ENCODE peak calls at places on chromosomes 2 and 18, in eight cellular contexts. G is PC-3, R is HepG2, Y is fibroblast of lung, A is hepatocyte, Q is A673, O is PC-9, P is mammary epithelial cell. C is an unnamed sample.

GRCh38 chr2:30932850-30933249 is 125.6 kb upstream of the CAPN13 start:
- DNase-seq in G (no peak), R (no peak), Y (no peak), A (no peak), Q (no peak), O (no peak), P (no peak), C (no peak)

GRCh38 chr2:46767706-46768105 is 147.9 kb downstream of the MCFD2 start:
- DNase-seq in G (no peak), R (no peak), Y (no peak), A (no peak), Q (no peak), O (no peak), P (no peak), C (no peak)

GRCh38 chr2:102266204-102266603 is 45.2 kb upstream of the IL1RL1 start:
- DNase-seq in G (no peak), R (no peak), Y (no peak), A (no peak), Q (no peak), O (no peak), P (no peak), C (no peak)

GRCh38 chr18:11154369-11154982 is 5.1 kb upstream of the PIEZO2 start:
- DNase-seq in G (peak), R (peak), Y (peak), A (peak), Q (peak), O (peak), P (peak), C (peak)

GRCh38 chr2:241298554-241299165 is 16.8 kb downstream of the HDLBP start:
- DNase-seq in G (no peak), R (no peak), Y (no peak), A (no peak), Q (no peak), O (no peak), P (no peak), C (no peak)

GRCh38 chr2:55141572-55142413 is 90.3 kb downstream of the CLHC1 start:
- DNase-seq in G (peak), R (no peak), Y (no peak), A (no peak), Q (no peak), O (no peak), P (no peak), C (no peak)

GRCh38 chr2:238244151-238244550 is 4.3 kb upstream of the HES6 start:
- DNase-seq in G (no peak), R (no peak), Y (no peak), A (no peak), Q (no peak), O (no peak), P (no peak), C (no peak)

GRCh38 chr2:290090-290722 is 2.3 kb upstream of the ALKAL2 start:
- DNase-seq in G (peak), R (peak), Y (peak), A (peak), Q (peak), O (no peak), P (peak), C (peak)

GRCh38 chr2:109683452-109683851 is 69.3 kb downstream of the SOWAHC start:
- DNase-seq in G (no peak), R (no peak), Y (no peak), A (no peak), Q (no peak), O (no peak), P (no peak), C (no peak)

GRCh38 chr2:109677815-109678580 is 63.8 kb downstream of the SOWAHC start:
- DNase-seq in G (no peak), R (no peak), Y (no peak), A (no peak), Q (no peak), O (no peak), P (no peak), C (no peak)

GRCh38 chr2:109679627-109680026 is 65.5 kb downstream of the SOWAHC start:
- DNase-seq in G (no peak), R (no peak), Y (no peak), A (no peak), Q (no peak), O (no peak), P (no peak), C (no peak)

GRCh38 chr2:109680523-109681297 is 66.5 kb downstream of the SOWAHC start:
- DNase-seq in G (no peak), R (peak), Y (no peak), A (no peak), Q (no peak), O (no peak), P (no peak), C (no peak)

DNA sequence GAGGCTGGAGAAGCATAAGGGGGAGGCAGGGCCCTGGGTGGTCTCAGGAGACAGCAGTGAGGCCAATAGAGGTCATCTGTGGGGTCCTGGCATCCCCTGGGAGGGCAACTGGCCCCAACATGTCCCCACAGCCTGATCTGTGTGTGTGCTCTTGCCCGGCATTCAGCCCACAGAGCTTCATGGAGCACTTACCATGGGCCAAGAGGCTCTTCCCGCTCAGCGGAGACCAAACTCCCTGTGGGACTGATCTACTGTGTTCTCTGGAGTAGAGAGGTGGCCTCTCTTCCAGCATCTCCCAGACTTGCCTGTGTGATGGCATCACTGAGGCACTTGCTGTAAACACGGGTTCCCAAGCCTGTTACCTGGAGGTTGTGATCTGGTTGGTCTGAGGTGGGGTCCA is 67.5 kb downstream of the SOWAHC start:
- DNase-seq in G (no peak), R (no peak), Y (no peak), A (no peak), Q (no peak), O (no peak), P (no peak), C (no peak)
- TF ChIP-seq CTCF in G (no peak), R (no peak), Y (no peak), A (no peak), Q (no peak), O (no peak), P (no peak), C (no peak)

GRCh38 chr2:145036421-145036901 is 516.5 kb upstream of the ZEB2 start:
- DNase-seq in G (no peak), R (no peak), Y (peak), A (no peak), Q (no peak), O (no peak), P (no peak), C (peak)

GRCh38 chr2:145029885-145030284 is 510.0 kb upstream of the ZEB2 start:
- DNase-seq in G (no peak), R (no peak), Y (no peak), A (no peak), Q (no peak), O (no peak), P (no peak), C (no peak)

GRCh38 chr2:145032791-145033190 is 512.9 kb upstream of the ZEB2 start:
- DNase-seq in G (no peak), R (no peak), Y (peak), A (no peak), Q (no peak), O (no peak), P (no peak), C (peak)

GRCh38 chr2:145034511-145034910 is 514.6 kb upstream of the ZEB2 start:
- DNase-seq in G (no peak), R (no peak), Y (no peak), A (no peak), Q (no peak), O (no peak), P (no peak), C (no peak)

GRCh38 chr2:145033438-145033837 is 513.5 kb upstream of the ZEB2 start:
- DNase-seq in G (no peak), R (no peak), Y (no peak), A (no peak), Q (no peak), O (no peak), P (no peak), C (no peak)
- H3K27ac ChIP-seq in G (no peak), R (no peak), Y (no peak), A (no peak), Q (no peak), O (no peak), P (no peak), C (no peak)

GRCh38 chr2:170822885-170823799 is 6.5 kb downstream of the GAD1 start:
- DNase-seq in G (no peak), R (no peak), Y (no peak), A (no peak), Q (no peak), O (no peak), P (no peak), C (no peak)
- TF ChIP-seq EZH2 in G (no peak), R (no peak), Y (peak), A (peak), Q (peak), O (no peak), P (no peak), C (peak)

DNA sequence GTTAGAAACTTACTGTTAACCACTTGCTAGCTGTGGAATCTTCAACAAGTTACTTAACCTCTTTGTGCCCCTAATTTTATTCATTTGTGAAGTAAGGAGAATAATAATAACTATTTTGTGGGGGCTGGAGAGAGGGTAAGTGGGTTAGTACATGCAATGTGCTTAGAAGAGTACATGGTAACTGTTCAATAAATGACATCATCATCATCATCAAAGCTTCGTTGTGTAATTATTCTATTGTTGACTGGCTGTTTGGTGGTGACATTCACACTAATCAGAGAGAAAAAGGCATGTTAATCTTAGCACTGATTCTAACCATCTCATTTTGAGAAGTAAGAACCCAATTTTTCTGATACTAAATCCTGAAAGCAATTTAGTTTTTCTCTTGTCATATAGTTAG is 352.4 kb downstream of the INSIG2 start:
- DNase-seq in G (no peak), R (no peak), Y (no peak), A (no peak), Q (no peak), O (no peak), P (no peak), C (no peak)
- TF ChIP-seq CTCF in G (no peak), R (no peak), Y (no peak), A (no peak), Q (no peak), O (no peak), P (no peak), C (no peak)